ENCODE peak calls at places on chromosomes 11 and 22, in five cellular contexts. J is OCI-LY7, E is left lung, U is left ventricle myocardium inferior, B is tibial artery. G is an unnamed sample.
A peak's percentile ranks its signal among the peaks of the same experiment; 100 is the strongest.

GRCh38 chr11:95375881-95376280 is 144.9 kb upstream of the SESN3 start:
- DNase-seq in J (no peak), E (no peak), U (no peak), B (no peak), G (no peak)

GRCh38 chr11:115462004-115462541 is 42.1 kb downstream of the CADM1 start:
- DNase-seq in J (no peak), E (peak; percentile 28), U (peak; percentile 18), B (no peak), G (no peak)

GRCh38 chr11:86735462-86736302 is 63.3 kb upstream of the ME3 start:
- DNase-seq in J (no peak), E (no peak), U (no peak), B (no peak), G (no peak)

GRCh38 chr22:20430641-20431519 is 6.7 kb downstream of the SCARF2 start:
- DNase-seq in J (no peak), E (peak; percentile 88), U (peak; percentile 36), B (no peak), G (no peak)

GRCh38 chr11:130439160-130439519 is 9.3 kb upstream of the ADAMTS15 start:
- DNase-seq in J (no peak), E (no peak), U (no peak), B (no peak), G (no peak)

GRCh38 chr22:24485608-24486007 is 9.5 kb upstream of the UPB1 start:
- DNase-seq in J (peak; percentile 54), E (no peak), U (no peak), B (no peak), G (no peak)

GRCh38 chr22:23178512-23179254 is 1.6 kb upstream of the BCR start:
- DNase-seq in J (peak; percentile 70), E (peak; percentile 91), U (peak; percentile 64), B (no peak), G (peak; percentile 60)

GRCh38 chr22:44689173-44689572 is 12.8 kb upstream of the PRR5 start:
- DNase-seq in J (no peak), E (no peak), U (no peak), B (no peak), G (no peak)

GRCh38 chr11:68338041-68338800 is 25.8 kb downstream of the LRP5 start:
- DNase-seq in J (no peak), E (no peak), U (no peak), B (peak; percentile 78), G (no peak)

GRCh38 chr22:20491346-20491745 is 4.2 kb downstream of the KLHL22 start:
- DNase-seq in J (no peak), E (no peak), U (no peak), B (no peak), G (no peak)

GRCh38 chr11:127862406-127862805 is 725.0 kb downstream of the ETS1 start:
- DNase-seq in J (no peak), E (no peak), U (no peak), B (no peak), G (no peak)

GRCh38 chr11:64025205-64025604 is 10.5 kb upstream of the FLRT1 start:
- DNase-seq in J (no peak), E (no peak), U (no peak), B (no peak), G (no peak)

DNA sequence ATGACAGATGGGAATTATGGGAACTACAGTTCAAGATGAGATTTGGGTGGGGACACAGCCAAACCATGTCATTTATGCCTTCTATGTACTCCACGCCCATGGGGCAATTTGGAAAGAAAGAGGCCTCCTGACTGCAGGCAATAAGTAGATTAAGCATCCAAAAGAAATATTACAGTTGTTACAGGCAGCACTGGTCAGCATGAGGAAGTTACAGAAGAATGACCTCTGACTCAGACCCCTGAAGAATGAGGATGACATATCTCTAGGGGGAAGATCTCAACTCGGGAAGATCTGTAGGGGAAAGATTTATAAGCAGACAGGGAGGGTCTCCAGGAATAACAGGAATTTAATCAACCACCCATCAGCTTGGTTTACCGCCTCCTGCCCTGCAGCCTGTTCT is 58.0 kb downstream of the RCN1 start:
- DNase-seq in J (no peak), E (no peak), U (no peak), B (no peak), G (no peak)
- H3K4me1 ChIP-seq in J (no peaks in the 10 kb centered on the region), E (no peaks in the 10 kb centered on the region), U (peaks cover 18% of the 10 kb centered on the region), B (no peaks in the 10 kb centered on the region), G (peaks cover 35% of the 10 kb centered on the region)

DNA sequence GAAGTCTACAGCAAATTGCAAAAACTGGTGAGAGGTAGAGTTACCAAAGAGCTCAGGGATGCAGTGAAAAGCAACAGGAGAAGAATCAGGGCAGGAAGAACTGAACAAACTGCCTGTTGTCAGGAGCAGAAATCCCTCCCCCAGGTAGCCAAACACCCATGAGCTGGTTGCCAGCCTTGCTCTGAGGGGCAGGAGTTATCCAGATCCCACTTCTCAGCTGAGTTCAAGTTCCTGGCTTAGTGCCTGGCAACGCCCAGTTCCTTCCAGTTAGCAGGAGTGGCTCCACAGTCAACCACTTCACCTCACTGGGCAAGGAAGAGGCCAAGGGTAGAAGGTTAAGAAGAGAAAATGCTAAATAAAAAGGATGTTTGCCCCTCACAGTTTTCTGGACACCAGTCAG is 1.9 kb upstream of the MPZL2 start:
- DNase-seq in J (no peak), E (peak; percentile 80), U (peak; percentile 20), B (peak; percentile 38), G (peak; percentile 24)
- TF ChIP-seq CTCF in J (no peak), E (no peak), U (no peak), B (no peak), G (no peak)

GRCh38 chr11:85407648-85408047 is 219.5 kb downstream of the DLG2 start:
- DNase-seq in J (no peak), E (no peak), U (no peak), B (no peak), G (no peak)
- H3K27ac ChIP-seq in J (no peak overlapping the region), E (no peak overlapping the region), U (no peak overlapping the region), B (no peak overlapping the region), G (no peak overlapping the region)

GRCh38 chr22:39405346-39406085 is 5.9 kb downstream of the TAB1 start:
- DNase-seq in J (no peak), E (peak; percentile 47), U (no peak), B (no peak), G (no peak)
- H3K4me1 ChIP-seq in J (peaks cover 15% of the 10 kb centered on the region), E (peaks cover 25% of the 10 kb centered on the region), U (peaks cover 43% of the 10 kb centered on the region), B (peaks cover 12% of the 10 kb centered on the region), G (no peaks in the 10 kb centered on the region)

GRCh38 chr11:32431657-32432056 is 3.7 kb downstream of the WT1 start:
- DNase-seq in J (no peak), E (peak; percentile 27), U (no peak), B (no peak), G (no peak)

GRCh38 chr11:32429477-32429876 is 5.9 kb downstream of the WT1 start:
- DNase-seq in J (no peak), E (no peak), U (no peak), B (no peak), G (no peak)

GRCh38 chr11:32428665-32429293 is 6.6 kb downstream of the WT1 start:
- DNase-seq in J (no peak), E (no peak), U (no peak), B (no peak), G (no peak)

GRCh38 chr11:32432565-32433248 is 2.6 kb downstream of the WT1 start:
- DNase-seq in J (no peak), E (no peak), U (no peak), B (no peak), G (no peak)

DNA sequence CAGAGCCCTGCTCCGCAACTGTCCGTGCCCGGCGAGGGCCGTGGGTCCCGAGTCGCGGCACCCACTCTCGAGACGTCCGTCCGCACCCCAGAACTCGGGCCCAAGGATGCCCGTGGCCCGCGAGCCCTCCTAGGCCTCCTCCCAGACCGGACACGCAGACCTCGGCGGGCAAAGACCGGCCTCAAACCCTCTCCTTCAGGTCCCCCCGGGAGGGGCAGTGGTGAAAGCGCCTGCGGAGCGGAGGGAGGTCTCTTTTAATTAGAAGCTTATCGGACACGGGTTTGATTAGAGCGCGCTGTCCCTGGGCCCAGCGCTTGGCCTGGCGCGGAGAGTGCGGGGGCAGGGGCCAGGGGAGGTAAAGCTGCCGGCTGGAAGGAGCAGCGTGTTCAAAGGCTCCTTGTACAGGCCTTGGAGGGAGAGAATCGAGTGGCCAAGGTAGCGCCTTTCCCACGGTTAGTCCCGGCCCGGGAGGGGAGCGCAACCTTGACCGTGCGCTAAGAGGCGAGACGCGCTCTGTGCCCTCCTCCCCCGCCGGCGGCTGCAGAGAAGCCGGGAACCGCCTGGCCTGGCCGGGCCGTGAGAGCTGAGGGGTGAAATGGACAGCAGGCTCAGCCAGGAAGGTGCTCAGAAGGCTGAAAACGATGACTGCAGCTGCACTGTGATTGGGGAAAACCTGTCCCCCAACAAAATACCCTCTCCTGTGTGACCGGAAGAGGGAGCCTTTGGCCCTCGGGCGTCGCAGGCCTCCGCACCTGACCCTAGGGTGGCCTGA is 4.6 kb downstream of the WT1 start:
- DNase-seq in J (no peak), E (peak; percentile 72), U (no peak), B (no peak), G (no peak)
- TF ChIP-seq CTCF in J (no peak), E (no peak), U (peak; percentile 28), B (no peak), G (peak; percentile 35)

GRCh38 chr11:46477136-46477535 is 85.6 kb upstream of the CHRM4 start:
- DNase-seq in J (no peak), E (no peak), U (no peak), B (no peak), G (no peak)
- H3K27ac ChIP-seq in J (no peak overlapping the region), E (no peak overlapping the region), U (no peak overlapping the region), B (no peak overlapping the region), G (no peak overlapping the region)

DNA sequence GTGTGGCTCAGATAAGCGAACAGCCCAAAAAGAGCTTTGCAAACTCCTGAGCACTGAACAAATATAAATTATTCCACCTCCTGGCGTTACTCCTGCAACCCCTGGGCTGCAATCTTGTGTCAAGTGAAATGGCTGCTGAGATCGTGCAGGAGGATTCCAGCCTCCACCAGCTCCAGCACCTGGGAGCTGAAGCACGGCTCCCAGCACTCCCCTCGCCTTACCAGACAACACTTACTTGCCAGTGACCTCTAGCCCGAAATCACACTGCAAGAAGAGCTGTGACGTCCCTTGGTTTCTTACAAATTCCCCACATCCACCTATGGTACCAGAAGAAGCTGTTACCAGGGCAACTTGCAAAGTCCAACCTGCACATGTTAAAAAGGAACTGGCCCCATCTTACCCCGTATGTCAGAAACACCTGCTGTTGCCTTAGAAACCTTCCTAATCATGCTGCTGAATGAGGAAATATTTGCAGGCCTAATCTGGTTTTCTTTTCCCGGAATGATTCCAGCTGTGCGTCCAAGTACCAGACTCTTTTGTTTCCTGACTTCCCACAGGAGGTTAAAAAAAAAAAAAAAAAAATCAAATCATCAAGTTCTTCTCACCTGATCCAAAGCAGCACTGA is 13.1 kb downstream of the VPS37C start:
- DNase-seq in J (no peak), E (no peak), U (no peak), B (no peak), G (no peak)
- H3K4me1 ChIP-seq in J (no peaks in the 10 kb centered on the region), E (peaks cover 79% of the 10 kb centered on the region), U (peaks cover 50% of the 10 kb centered on the region), B (peaks cover 40% of the 10 kb centered on the region), G (peaks cover 49% of the 10 kb centered on the region)

GRCh38 chr11:119030329-119031047 is at the start of gene SLC37A4:
- DNase-seq in J (peak; percentile 99), E (peak; percentile 100), U (peak; percentile 98), B (peak; percentile 98), G (peak; percentile 97)
- TF ChIP-seq CTCF in J (no peak), E (no peak), U (no peak), B (peak; percentile 92), G (no peak)